ENCODE peak calls at places on chromosomes 7 and 10, in nine cellular contexts. T is right lobe of liver, G is prostate gland, F is heart right ventricle, W is body of pancreas, E is neuronal stem cell, N is HCT116, V is IMR-90, H is AG04450. M is an unnamed sample.

GRCh38 chr10:964321-964987 is 23.8 kb upstream of the GTPBP4 start:
- DNase-seq in T (no peak), G (no peak), F (no peak), W (no peak), E (no peak), N (no peak), V (no peak), H (no peak), M (no peak)

GRCh38 chr10:102463983-102464382 is 12.6 kb upstream of the C10orf95 start:
- DNase-seq in T (no peak), G (no peak), F (no peak), W (no peak), E (no peak), N (no peak), V (no peak), H (no peak), M (no peak)

GRCh38 chr7:69002416-69002815 is 595.9 kb upstream of the AUTS2 start:
- DNase-seq in T (no peak), G (no peak), F (no peak), W (no peak), E (no peak), N (no peak), V (peak; percentile 10), H (no peak), M (no peak)

GRCh38 chr7:30225863-30226361 is 58.5 kb upstream of the ZNRF2 start:
- DNase-seq in T (no peak), G (peak; percentile 75), F (peak; percentile 43), W (peak; percentile 73), E (no peak), N (peak; percentile 31), V (peak; percentile 8), H (no peak), M (no peak)

GRCh38 chr10:59300386-59300785 is 62.0 kb downstream of the FAM13C start:
- DNase-seq in T (no peak), G (no peak), F (no peak), W (no peak), E (no peak), N (no peak), V (no peak), H (no peak), M (no peak)

GRCh38 chr10:94524146-94524545 is 21.4 kb upstream of the HELLS start:
- DNase-seq in T (no peak), G (no peak), F (no peak), W (no peak), E (no peak), N (no peak), V (peak; percentile 64), H (peak; percentile 20), M (no peak)

GRCh38 chr7:27840314-27840713 is 100.4 kb downstream of the TAX1BP1 start:
- DNase-seq in T (no peak), G (no peak), F (no peak), W (no peak), E (no peak), N (no peak), V (no peak), H (no peak), M (no peak)

GRCh38 chr10:31136951-31137885 is 105.6 kb upstream of the ZNF438 start:
- DNase-seq in T (no peak), G (no peak), F (no peak), W (no peak), E (no peak), N (no peak), V (peak; percentile 69), H (no peak), M (no peak)

GRCh38 chr7:35004531-35005096 is 32.7 kb downstream of the DPY19L1 start:
- DNase-seq in T (no peak), G (no peak), F (no peak), W (no peak), E (no peak), N (peak; percentile 71), V (peak; percentile 35), H (no peak), M (no peak)

DNA sequence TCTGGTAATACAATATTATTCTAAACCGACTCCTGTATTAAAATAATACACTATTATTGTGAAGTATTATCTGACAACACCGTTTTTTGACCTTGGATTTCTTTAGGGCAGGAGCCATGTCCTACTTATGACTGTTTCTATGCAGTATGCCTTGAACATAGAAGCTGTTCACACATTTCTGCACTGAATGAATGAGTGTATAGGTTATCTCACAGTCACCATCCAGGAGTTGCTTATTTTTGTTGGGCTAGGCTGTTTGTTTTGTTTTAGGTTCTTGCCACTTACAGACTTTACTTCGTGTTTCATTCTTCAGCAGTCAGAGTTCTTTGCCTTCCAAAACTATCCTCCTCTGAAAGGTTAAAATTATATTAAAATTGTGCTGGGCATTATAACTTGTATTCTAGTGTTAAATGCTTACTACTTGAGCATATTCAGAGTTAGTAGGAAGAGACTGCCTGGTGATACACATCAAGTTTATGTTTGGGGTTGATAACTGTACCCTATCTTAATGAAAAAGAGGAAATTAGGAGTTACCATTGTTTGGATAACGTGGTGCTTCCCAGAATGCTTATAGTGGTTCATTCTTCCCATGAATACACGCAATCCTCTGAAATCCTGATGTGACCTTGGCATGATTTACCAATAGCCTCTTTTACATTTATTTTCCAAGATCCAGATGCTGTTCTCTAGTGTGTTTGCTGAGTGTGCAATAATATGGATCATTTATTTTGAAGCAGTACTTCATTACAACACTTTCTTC is 1.7 kb downstream of the RALA start:
- DNase-seq in T (no peak), G (no peak), F (no peak), W (no peak), E (no peak), N (no peak), V (peak; percentile 52), H (no peak), M (no peak)
- H3K27ac ChIP-seq in T (peak overlapping the region; percentile 84), G (no peak overlapping the region), F (peak overlapping the region; percentile 95), W (no peak overlapping the region), E (no peak overlapping the region), N (no peak overlapping the region), V (no peak overlapping the region), H (no peak overlapping the region), M (no peak overlapping the region)

DNA sequence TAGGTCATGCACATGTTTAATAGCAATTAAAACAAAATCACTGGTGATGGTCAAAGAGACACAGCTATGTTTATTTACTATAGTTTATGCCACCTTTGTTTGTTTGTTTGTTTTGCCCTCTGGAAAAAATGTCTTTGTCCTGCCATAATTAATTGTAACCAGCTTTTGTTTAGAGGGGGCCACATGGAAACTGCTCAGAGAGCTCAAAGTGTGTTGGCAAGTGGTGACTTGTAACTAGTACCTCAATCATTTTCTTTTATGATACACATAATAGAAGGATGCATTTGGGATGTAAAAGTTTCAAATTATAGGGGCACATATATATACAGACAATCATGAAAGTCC is 40.2 kb downstream of the GRK5 start:
- DNase-seq in T (no peak), G (no peak), F (no peak), W (no peak), E (no peak), N (no peak), V (no peak), H (no peak), M (no peak)
- H3K27ac ChIP-seq in T (no peak overlapping the region), G (peak overlapping the region; percentile 40), F (peak overlapping the region; percentile 18), W (no peak overlapping the region), E (no peak overlapping the region), N (no peak overlapping the region), V (peak overlapping the region; percentile 3), H (peak overlapping the region; percentile 48), M (no peak overlapping the region)

GRCh38 chr7:127901895-127902703 is 129.1 kb downstream of the LRRC4 start:
- DNase-seq in T (no peak), G (no peak), F (no peak), W (no peak), E (no peak), N (no peak), V (no peak), H (no peak), M (no peak)
- H3K27ac ChIP-seq in T (no peak overlapping the region), G (no peak overlapping the region), F (no peak overlapping the region), W (peak overlapping the region; percentile 9), E (no peak overlapping the region), N (no peak overlapping the region), V (no peak overlapping the region), H (no peak overlapping the region), M (no peak overlapping the region)

GRCh38 chr7:77690289-77690688 is 6.0 kb upstream of the RSBN1L start:
- DNase-seq in T (no peak), G (no peak), F (no peak), W (no peak), E (no peak), N (no peak), V (no peak), H (no peak), M (no peak)

GRCh38 chr7:77687100-77687746 is 9.0 kb upstream of the RSBN1L start:
- DNase-seq in T (no peak), G (no peak), F (no peak), W (no peak), E (no peak), N (no peak), V (peak; percentile 85), H (peak; percentile 53), M (no peak)

GRCh38 chr7:77684030-77684429 is 12.2 kb upstream of the RSBN1L start:
- DNase-seq in T (no peak), G (peak; percentile 22), F (no peak), W (peak; percentile 35), E (no peak), N (no peak), V (peak; percentile 70), H (no peak), M (no peak)

GRCh38 chr7:77685219-77685618 is 11.0 kb upstream of the RSBN1L start:
- DNase-seq in T (no peak), G (peak; percentile 86), F (no peak), W (peak; percentile 43), E (no peak), N (no peak), V (no peak), H (no peak), M (no peak)

DNA sequence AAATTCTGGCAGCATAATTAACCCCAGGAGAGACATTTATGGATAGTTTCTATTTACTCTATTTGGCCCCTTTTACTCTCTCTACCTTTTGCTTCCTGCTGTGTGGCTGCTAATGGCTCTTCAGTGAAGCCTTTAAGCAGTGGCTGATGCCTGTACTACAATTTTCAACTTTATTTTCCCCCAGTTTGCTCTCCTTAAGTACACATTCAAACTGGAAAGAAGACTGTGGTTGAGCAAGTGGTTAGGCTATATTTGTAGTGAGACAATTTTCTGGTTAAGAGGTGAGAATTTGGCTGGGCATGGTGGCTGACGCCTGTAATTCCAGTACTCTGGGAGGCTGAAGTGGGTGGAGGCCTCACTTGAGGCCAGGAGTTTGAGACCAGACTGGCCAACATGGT is 8.5 kb upstream of the RSBN1L start:
- DNase-seq in T (no peak), G (no peak), F (no peak), W (no peak), E (no peak), N (no peak), V (no peak), H (no peak), M (no peak)
- H3K27ac ChIP-seq in T (no peak overlapping the region), G (no peak overlapping the region), F (no peak overlapping the region), W (peak overlapping the region; percentile 37), E (no peak overlapping the region), N (no peak overlapping the region), V (no peak overlapping the region), H (no peak overlapping the region), M (no peak overlapping the region)

GRCh38 chr7:74138334-74138867 is 35.8 kb upstream of the EIF4H start:
- DNase-seq in T (no peak), G (no peak), F (no peak), W (no peak), E (no peak), N (no peak), V (no peak), H (no peak), M (no peak)

GRCh38 chr7:74138945-74139843 is 35.0 kb upstream of the EIF4H start:
- DNase-seq in T (no peak), G (no peak), F (no peak), W (no peak), E (no peak), N (no peak), V (no peak), H (no peak), M (peak; percentile 87)

GRCh38 chr7:74143383-74143782 is 30.8 kb upstream of the EIF4H start:
- DNase-seq in T (no peak), G (no peak), F (no peak), W (no peak), E (no peak), N (no peak), V (no peak), H (no peak), M (no peak)

GRCh38 chr7:74141705-74142104 is 32.5 kb upstream of the EIF4H start:
- DNase-seq in T (no peak), G (no peak), F (no peak), W (no peak), E (no peak), N (peak; percentile 46), V (no peak), H (no peak), M (no peak)
- H3K27ac ChIP-seq in T (no peak overlapping the region), G (no peak overlapping the region), F (no peak overlapping the region), W (no peak overlapping the region), E (no peak overlapping the region), N (peak overlapping the region; percentile 64), V (no peak overlapping the region), H (no peak overlapping the region), M (no peak overlapping the region)